ENCODE peak calls at places on chromosomes 5 and 9, in seven cellular contexts. M, K, W, C, H, Z and T are unnamed samples.

GRCh38 chr9:73200694-73201432 is 49.2 kb downstream of the ANXA1 start:
- DNase-seq in C (peak), M (peak), Z (peak), W (no peak), H (no peak), K (no peak), T (peak)

GRCh38 chr5:64746446-64746845 is 22.0 kb downstream of the SREK1IP1 start:
- DNase-seq in K (no peak), W (peak), Z (no peak), C (no peak), M (no peak), H (peak), T (no peak)

GRCh38 chr5:40499514-40500273 is 180.0 kb upstream of the PTGER4 start:
- DNase-seq in Z (no peak), M (no peak), C (no peak), H (no peak), K (no peak), W (no peak), T (no peak)

GRCh38 chr5:1743769-1744085 is 55.9 kb downstream of the MRPL36 start:
- DNase-seq in C (no peak), Z (no peak), W (no peak), H (no peak), M (no peak), K (no peak), T (no peak)

GRCh38 chr5:108793207-108793606 is 45.5 kb downstream of the FER start:
- DNase-seq in M (no peak), W (no peak), C (no peak), H (no peak), K (no peak), Z (no peak), T (no peak)

GRCh38 chr9:470795-471194 is 256.1 kb downstream of the DOCK8 start:
- DNase-seq in M (no peak), H (no peak), C (no peak), Z (no peak), K (peak), W (no peak), T (no peak)

GRCh38 chr5:166648736-166649135 is 1642.7 kb upstream of the WWC1 start:
- DNase-seq in W (no peak), C (no peak), H (no peak), M (no peak), K (no peak), Z (no peak), T (no peak)

GRCh38 chr5:61860978-61861377 is 445.0 kb upstream of the KIF2A start:
- DNase-seq in H (no peak), Z (peak), W (no peak), C (no peak), K (no peak), M (no peak), T (peak)

GRCh38 chr9:114017741-114018715 is 60.1 kb downstream of the AMBP start:
- DNase-seq in H (no peak), K (no peak), W (no peak), M (no peak), C (no peak), Z (no peak), T (no peak)

GRCh38 chr9:136693490-136694162 is 6.4 kb upstream of the AGPAT2 start:
- DNase-seq in M (peak), W (peak), K (peak), Z (no peak), H (peak), C (peak), T (no peak)

GRCh38 chr5:53170748-53171349 is 61.3 kb upstream of the MOCS2 start:
- DNase-seq in M (peak), H (peak), W (peak), C (peak), K (no peak), Z (peak), T (peak)

GRCh38 chr9:111572945-111573604 is 26.4 kb downstream of the PTGR1 start:
- DNase-seq in K (no peak), H (peak), W (no peak), C (peak), Z (no peak), M (peak), T (no peak)

GRCh38 chr5:140966293-140967225 is at the start of gene PCDHAC2:
- DNase-seq in C (peak), Z (peak), M (peak), K (no peak), W (peak), H (peak), T (peak)

GRCh38 chr5:55540024-55540423 is 5.3 kb upstream of the PLPP1 start:
- DNase-seq in C (no peak), Z (no peak), W (peak), H (peak), K (peak), M (peak), T (no peak)

GRCh38 chr5:117504245-117504644 is 929.6 kb upstream of the SEMA6A start:
- DNase-seq in H (no peak), Z (no peak), K (no peak), W (no peak), C (no peak), M (peak), T (no peak)

GRCh38 chr5:134577022-134577795 is 51.7 kb downstream of the JADE2 start:
- DNase-seq in Z (no peak), W (peak), H (peak), M (peak), K (no peak), C (peak), T (no peak)

GRCh38 chr5:36414869-36415282 is 113.2 kb upstream of the RANBP3L start:
- DNase-seq in W (peak), H (no peak), M (peak), Z (peak), K (peak), C (peak), T (peak)

GRCh38 chr9:92983984-92984589 is 36.8 kb downstream of the FGD3 start:
- DNase-seq in Z (peak), H (no peak), W (peak), M (peak), C (no peak), K (no peak), T (peak)

GRCh38 chr5:171644536-171644935 is 141.1 kb upstream of the SMIM23 start:
- DNase-seq in M (peak), H (no peak), Z (no peak), K (no peak), W (no peak), C (peak), T (no peak)

GRCh38 chr5:81171769-81172168 is 61.4 kb upstream of the CKMT2 start:
- DNase-seq in M (no peak), Z (no peak), C (no peak), K (peak), W (peak), H (no peak), T (no peak)

GRCh38 chr9:101429736-101430135 is 5.8 kb downstream of the ALDOB start:
- DNase-seq in C (no peak), H (no peak), K (no peak), M (no peak), W (no peak), Z (no peak), T (no peak)

GRCh38 chr9:16207161-16207560 is 654.3 kb downstream of the CCDC171 start:
- DNase-seq in M (peak), Z (peak), K (no peak), H (peak), C (peak), W (no peak), T (peak)

GRCh38 chr5:74304536-74304935 is 336.0 kb downstream of the ENC1 start:
- DNase-seq in M (no peak), K (no peak), H (no peak), W (no peak), Z (no peak), C (no peak), T (no peak)

GRCh38 chr9:87324613-87325194 is 173.0 kb upstream of the DAPK1 start:
- DNase-seq in K (peak), H (peak), Z (peak), M (peak), C (peak), W (peak), T (peak)

GRCh38 chr9:21677834-21678233 is 124.6 kb upstream of the MTAP start:
- DNase-seq in M (peak), Z (no peak), C (no peak), K (peak), H (peak), W (peak), T (no peak)

GRCh38 chr5:66993448-66993847 is 203.2 kb downstream of the CD180 start:
- DNase-seq in K (no peak), M (no peak), H (no peak), Z (no peak), C (no peak), W (no peak), T (no peak)

GRCh38 chr5:149731617-149732400 is 1.7 kb downstream of the PPARGC1B start:
- DNase-seq in K (peak), C (peak), W (peak), Z (peak), M (peak), H (peak), T (peak)

GRCh38 chr5:68259696-68260095 is 44.1 kb downstream of the PIK3R1 start:
- DNase-seq in H (no peak), Z (no peak), M (no peak), W (no peak), K (no peak), C (no peak), T (no peak)

GRCh38 chr5:138706655-138707480 is 46.4 kb upstream of the CTNNA1 start:
- DNase-seq in Z (no peak), M (peak), H (peak), W (peak), C (peak), K (no peak), T (no peak)

GRCh38 chr5:68418230-68418629 is 202.7 kb downstream of the PIK3R1 start:
- DNase-seq in W (no peak), C (no peak), K (no peak), M (peak), H (no peak), Z (no peak), T (no peak)

GRCh38 chr9:77021289-77021927 is 2.0 kb downstream of the FOXB2 start:
- DNase-seq in K (no peak), M (peak), Z (no peak), H (no peak), C (no peak), W (no peak), T (peak)
- TF ChIP-seq EZH2 in K (no peak), M (no peak), Z (peak), H (no peak), C (no peak), W (peak), T (no peak)

GRCh38 chr5:157864067-157864466 is 5.1 kb upstream of the CLINT1 start:
- DNase-seq in H (no peak), W (no peak), K (no peak), C (no peak), Z (peak), M (no peak), T (no peak)
- H3K27ac ChIP-seq in H (no peak), W (no peak), K (no peak), C (no peak), Z (no peak), M (no peak), T (no peak)

GRCh38 chr5:93611900-93612898 is 29.2 kb downstream of the NR2F1 start:
- DNase-seq in H (peak), C (no peak), M (peak), Z (peak), K (no peak), W (peak), T (peak)

GRCh38 chr5:93609756-93610155 is 26.7 kb downstream of the NR2F1 start:
- DNase-seq in K (no peak), Z (peak), W (no peak), M (no peak), C (no peak), H (no peak), T (no peak)

GRCh38 chr5:93607367-93608258 is 24.6 kb downstream of the NR2F1 start:
- DNase-seq in C (peak), W (peak), M (peak), Z (peak), K (peak), H (peak), T (peak)

GRCh38 chr5:93611510-93611899 is 28.5 kb downstream of the NR2F1 start:
- DNase-seq in K (no peak), H (no peak), W (no peak), Z (no peak), M (no peak), C (no peak), T (no peak)

DNA sequence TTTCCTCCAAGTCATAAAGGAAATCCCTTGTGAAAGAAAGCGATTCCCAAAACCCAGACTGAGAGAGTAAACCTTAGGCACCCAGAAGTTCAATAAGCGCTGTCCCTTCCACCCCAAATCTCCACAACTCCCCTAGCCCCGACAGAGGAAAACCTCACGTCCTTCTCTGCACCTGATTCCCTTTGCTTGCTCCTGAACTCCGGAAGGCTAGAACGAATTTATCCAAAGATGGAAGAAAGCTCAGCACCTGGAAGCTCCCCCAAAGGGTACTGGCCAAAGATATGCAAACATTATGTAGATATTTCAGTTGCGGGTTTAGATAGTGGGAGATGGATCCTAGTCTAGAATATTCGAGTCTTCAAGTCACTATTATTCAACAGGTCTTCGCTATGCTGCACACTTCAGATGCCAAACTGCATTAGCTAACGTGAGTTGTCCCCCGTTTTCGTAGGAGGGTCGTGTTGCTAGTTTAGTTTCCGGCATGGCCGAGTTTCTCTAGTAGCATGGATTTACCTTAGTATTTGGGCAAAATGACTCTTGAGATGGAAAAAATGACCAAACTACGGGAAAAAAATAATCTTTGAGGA is 27.7 kb downstream of the NR2F1 start:
- DNase-seq in K (no peak), Z (peak), H (no peak), W (no peak), M (no peak), C (no peak), T (peak)
- TF ChIP-seq EZH2 in K (no peak), Z (peak), H (no peak), W (peak), M (peak), C (peak), T (peak)

GRCh38 chr5:73157399-73158303 is 15.3 kb upstream of the TMEM174 start:
- DNase-seq in C (no peak), K (no peak), H (no peak), M (no peak), Z (peak), W (no peak), T (peak)

GRCh38 chr5:73158313-73158712 is 14.7 kb upstream of the TMEM174 start:
- DNase-seq in M (no peak), W (peak), Z (no peak), H (no peak), K (no peak), C (no peak), T (no peak)

GRCh38 chr5:73154607-73155006 is 18.4 kb upstream of the TMEM174 start:
- DNase-seq in W (no peak), C (no peak), K (no peak), M (no peak), Z (no peak), H (no peak), T (no peak)

GRCh38 chr5:73153513-73153912 is 19.5 kb upstream of the TMEM174 start:
- DNase-seq in W (no peak), K (no peak), Z (no peak), M (no peak), H (no peak), C (no peak), T (no peak)

GRCh38 chr5:73155541-73156222 is 17.3 kb upstream of the TMEM174 start:
- DNase-seq in H (no peak), M (no peak), W (no peak), Z (no peak), K (no peak), C (no peak), T (peak)
- H3K27ac ChIP-seq in H (no peak), M (no peak), W (no peak), Z (no peak), K (no peak), C (no peak), T (no peak)

GRCh38 chr5:16615737-16616535 is 861 bp downstream of the RETREG1 start:
- DNase-seq in Z (peak), H (no peak), C (peak), W (peak), M (no peak), K (no peak), T (peak)
- TF ChIP-seq EZH2 in Z (peak), H (peak), C (no peak), W (peak), M (no peak), K (no peak), T (peak)

DNA sequence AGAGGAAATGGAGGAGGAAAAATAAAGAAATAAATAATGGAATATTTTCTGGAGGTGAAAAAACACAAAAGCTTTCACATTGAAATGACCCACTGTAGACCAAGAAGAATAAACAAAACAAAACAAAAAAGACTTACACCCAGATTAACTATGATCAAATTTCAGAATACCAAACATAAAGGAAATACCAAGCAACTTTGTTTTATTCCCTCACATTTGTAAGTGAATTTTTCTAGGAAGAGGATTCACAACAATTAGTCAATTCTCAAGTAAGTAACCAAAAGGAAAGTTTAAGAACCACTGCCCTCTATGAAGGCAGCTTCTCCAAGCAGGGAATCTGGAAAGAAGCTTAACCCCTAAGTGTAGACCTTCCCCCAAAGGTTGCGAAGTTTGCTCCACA is 29.6 kb upstream of the B4GALT1 start:
- DNase-seq in Z (no peak), C (no peak), H (no peak), K (no peak), W (no peak), M (no peak), T (no peak)
- H3K27ac ChIP-seq in Z (no peak), C (no peak), H (no peak), K (no peak), W (no peak), M (no peak), T (no peak)

GRCh38 chr9:8183618-8184017 is 384.0 kb upstream of the DMAC1 start:
- DNase-seq in K (no peak), C (no peak), M (no peak), Z (peak), W (no peak), H (no peak), T (no peak)
- TF ChIP-seq EZH2 in K (no peak), C (no peak), M (no peak), Z (no peak), W (no peak), H (no peak), T (no peak)

GRCh38 chr5:180354966-180355365 is 1.8 kb upstream of the GFPT2 start:
- DNase-seq in M (no peak), Z (no peak), W (no peak), H (no peak), K (no peak), C (no peak), T (no peak)

GRCh38 chr5:180352976-180353225 is 235 bp downstream of the GFPT2 start:
- DNase-seq in K (no peak), Z (no peak), M (no peak), W (no peak), C (no peak), H (no peak), T (no peak)

GRCh38 chr5:180353963-180354574 is 933 bp upstream of the GFPT2 start:
- DNase-seq in Z (no peak), M (no peak), C (no peak), K (no peak), W (no peak), H (no peak), T (no peak)

GRCh38 chr5:180352116-180352975 is 790 bp downstream of the GFPT2 start:
- DNase-seq in W (no peak), C (peak), Z (peak), M (peak), H (peak), K (no peak), T (peak)

GRCh38 chr5:180353226-180353962 is at the start of gene GFPT2:
- DNase-seq in K (peak), M (peak), Z (peak), W (peak), H (peak), C (peak), T (peak)
- H3K27ac ChIP-seq in K (no peak), M (peak), Z (peak), W (no peak), H (peak), C (no peak), T (no peak)